ENCODE peak calls at places on chromosomes 16 and 17, in five cellular contexts. W, Y, V, A and S are unnamed samples. For H3K4me1 and H3K27me3, the result is how much of the 10 kb centered on the place peaks cover.

GRCh38 chr17:68248199-68248825 is 469 bp downstream of the AMZ2 start:
- DNase-seq in Y (no peak), V (no peak), W (peak), A (no peak), S (no peak)

GRCh38 chr17:21602176-21602575 is 90.1 kb upstream of the KCNJ18 start:
- DNase-seq in Y (no peak), A (no peak), V (no peak), W (no peak), S (no peak)

GRCh38 chr17:9402590-9403199 is 172.9 kb downstream of the STX8 start:
- DNase-seq in Y (peak), V (peak), A (no peak), W (peak), S (peak)

GRCh38 chr17:83176956-83177583 is 97.7 kb downstream of the METRNL start:
- DNase-seq in A (no peak), Y (no peak), W (no peak), V (no peak), S (no peak)

GRCh38 chr17:39701012-39701783 is 1.3 kb downstream of the ERBB2 start:
- DNase-seq in Y (peak), V (no peak), A (no peak), W (no peak), S (no peak)

GRCh38 chr17:17877548-17878358 is 41.0 kb upstream of the SREBF1 start:
- DNase-seq in A (peak), V (peak), W (peak), Y (peak), S (peak)

GRCh38 chr17:74220966-74221814 is 7.8 kb downstream of the TTYH2 start:
- DNase-seq in A (no peak), W (no peak), V (no peak), Y (no peak), S (no peak)

GRCh38 chr16:48317614-48318013 is 67.6 kb downstream of the SIAH1 start:
- DNase-seq in Y (no peak), W (peak), A (no peak), V (no peak), S (peak)

GRCh38 chr16:79390481-79391051 is 210.0 kb downstream of the MAF start:
- DNase-seq in V (peak), Y (no peak), A (no peak), W (no peak), S (no peak)

GRCh38 chr17:35252646-35253045 is 9.8 kb downstream of the SLFN5 start:
- DNase-seq in V (no peak), A (no peak), Y (no peak), W (peak), S (no peak)

DNA sequence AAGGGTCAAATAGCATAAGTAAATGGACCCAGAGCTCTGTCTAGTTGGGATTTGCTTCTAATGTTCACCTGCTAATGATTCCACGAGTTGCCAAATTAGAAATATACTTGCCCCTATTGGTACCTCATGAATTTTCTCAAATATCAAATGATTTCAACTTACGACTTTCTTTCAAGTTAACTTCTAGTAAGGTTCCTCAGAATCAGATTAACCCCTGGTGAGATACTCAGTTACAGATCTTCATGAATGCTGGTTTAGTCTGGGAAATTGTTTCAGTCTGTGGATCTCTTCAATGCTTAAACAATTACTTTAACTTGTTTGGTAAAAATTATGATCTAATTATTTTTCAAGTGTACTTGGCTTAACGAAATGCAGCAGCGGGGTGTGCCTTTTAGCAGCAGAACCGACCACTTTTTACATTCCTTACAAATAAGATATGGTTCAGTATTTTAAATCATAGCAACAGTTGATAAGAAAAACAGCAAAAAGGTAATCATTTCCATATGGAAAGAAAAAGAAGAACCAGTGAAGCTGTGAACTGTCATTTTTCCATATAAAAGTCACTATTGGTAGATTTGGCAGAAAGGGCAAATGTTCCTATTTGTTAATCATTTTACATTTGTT is 34.5 kb downstream of the TUBD1 start:
- DNase-seq in W (peak), V (no peak), A (no peak), Y (no peak), S (no peak)
- H3K4me1 ChIP-seq in W (under half), V (under half), A (under half), Y (under half), S (under half)

DNA sequence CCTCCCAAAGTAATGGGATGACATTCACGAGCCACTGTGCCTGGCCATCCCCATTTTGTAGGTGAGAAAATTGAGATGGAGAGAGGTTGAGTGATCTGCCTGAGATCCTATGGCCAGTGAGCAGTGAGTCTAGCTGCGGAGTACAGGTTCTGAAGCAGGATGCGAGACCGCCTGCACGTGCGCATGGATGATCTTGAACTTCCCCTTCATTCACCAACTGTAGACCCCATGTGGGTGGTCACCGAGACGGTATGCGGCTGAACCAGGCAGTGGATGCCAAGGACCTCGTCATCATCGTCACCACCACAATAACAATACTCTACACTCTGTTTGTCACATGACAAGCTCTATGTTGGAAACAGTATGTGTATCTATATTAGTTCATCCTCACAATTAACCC is 6.2 kb upstream of the SPNS3 start:
- DNase-seq in A (no peak), V (no peak), W (no peak), Y (no peak), S (no peak)
- H3K27me3 ChIP-seq in A (under half), V (under half), W (under half), Y (under half), S (under half)

DNA sequence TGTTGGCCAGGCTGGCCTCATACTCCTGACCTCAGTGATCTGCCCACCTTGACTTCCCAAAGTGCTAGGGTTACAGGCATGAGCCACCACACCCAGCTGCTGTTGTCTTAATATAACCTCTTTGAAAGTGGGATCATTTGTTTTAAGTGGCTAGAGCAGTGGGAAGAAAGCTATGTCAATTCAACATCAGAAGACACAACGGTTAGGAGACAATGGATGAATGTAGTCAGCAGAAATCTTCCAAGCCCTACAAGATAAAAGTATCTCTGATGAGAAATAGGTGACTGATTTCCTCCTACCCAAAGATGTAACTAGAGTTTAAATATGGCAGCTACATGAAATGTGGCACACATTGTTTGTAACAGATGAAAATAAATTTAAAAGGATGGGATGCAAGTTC is 20.0 kb upstream of the TRIM25 start:
- DNase-seq in A (no peak), Y (no peak), V (no peak), W (no peak), S (no peak)
- H3K27ac ChIP-seq in A (no peak), Y (no peak), V (no peak), W (no peak), S (no peak)

GRCh38 chr17:76726766-76727718 is at the start of gene METTL23:
- DNase-seq in V (peak), Y (peak), A (peak), W (peak), S (peak)
- H3K4me1 ChIP-seq in V (under half), Y (under half), A (under half), W (under half), S (under half)